ENCODE peak calls at places on chromosomes 1 and 21, in ten cellular contexts. E is cardiac muscle cell, H is body of pancreas, F is fibroblast of lung, M is thoracic aorta, G is heart right ventricle, D is mucosa of descending colon, R is left lung, A is heart left ventricle, U is fibroblast of mammary gland. L is an unnamed sample.

GRCh38 chr1:82269466-82269865 is 468.7 kb downstream of the ADGRL2 start:
- DNase-seq in E (no peak), H (no peak), F (peak), M (no peak), G (no peak), D (no peak), R (no peak), A (no peak), U (peak), L (no peak)

GRCh38 chr1:109268431-109269211 is 14.3 kb downstream of the PSRC1 start:
- DNase-seq in E (no peak), H (no peak), F (no peak), M (no peak), G (no peak), D (no peak), R (peak), A (peak), U (no peak), L (no peak)

GRCh38 chr1:10045480-10046355 is 13.0 kb downstream of the UBE4B start:
- DNase-seq in E (no peak), H (peak), F (peak), M (no peak), G (no peak), D (no peak), R (no peak), A (no peak), U (peak), L (no peak)

GRCh38 chr1:43507296-43508295 is 23.1 kb upstream of the PTPRF start:
- DNase-seq in E (no peak), H (no peak), F (no peak), M (no peak), G (no peak), D (no peak), R (no peak), A (no peak), U (no peak), L (no peak)

GRCh38 chr1:86395771-86396502 is at the start of gene ODF2L:
- DNase-seq in E (peak), H (peak), F (peak), M (peak), G (peak), D (peak), R (peak), A (peak), U (peak), L (peak)

GRCh38 chr1:19835573-19835972 is 20.5 kb upstream of the RNF186 start:
- DNase-seq in E (no peak), H (no peak), F (no peak), M (no peak), G (no peak), D (no peak), R (no peak), A (no peak), U (no peak), L (no peak)

GRCh38 chr1:175221548-175222175 is 29.1 kb upstream of the KIAA0040 start:
- DNase-seq in E (peak), H (peak), F (peak), M (no peak), G (peak), D (peak), R (no peak), A (peak), U (no peak), L (no peak)

GRCh38 chr21:15653710-15654109 is 76.1 kb upstream of the USP25 start:
- DNase-seq in E (no peak), H (no peak), F (no peak), M (no peak), G (no peak), D (no peak), R (no peak), A (no peak), U (no peak), L (no peak)

GRCh38 chr1:240706150-240706904 is 94.4 kb upstream of the GREM2 start:
- DNase-seq in E (no peak), H (no peak), F (peak), M (no peak), G (no peak), D (no peak), R (no peak), A (no peak), U (peak), L (no peak)

GRCh38 chr1:94707321-94708298 is 112.5 kb upstream of the SLC44A3 start:
- DNase-seq in E (no peak), H (peak), F (peak), M (no peak), G (peak), D (no peak), R (no peak), A (peak), U (peak), L (no peak)

GRCh38 chr1:168379110-168379860 is 98.6 kb downstream of the TBX19 start:
- DNase-seq in E (no peak), H (no peak), F (no peak), M (no peak), G (no peak), D (no peak), R (no peak), A (no peak), U (peak), L (no peak)

GRCh38 chr1:23325393-23325792 is 18.7 kb downstream of the HNRNPR start:
- DNase-seq in E (no peak), H (no peak), F (no peak), M (no peak), G (no peak), D (no peak), R (no peak), A (no peak), U (no peak), L (no peak)

GRCh38 chr1:47627016-47627415 is 189.2 kb downstream of the FOXD2 start:
- DNase-seq in E (no peak), H (no peak), F (no peak), M (no peak), G (no peak), D (no peak), R (no peak), A (no peak), U (no peak), L (no peak)

GRCh38 chr1:29318724-29319123 is 82.4 kb downstream of the PTPRU start:
- DNase-seq in E (no peak), H (no peak), F (no peak), M (no peak), G (no peak), D (no peak), R (peak), A (no peak), U (no peak), L (no peak)

GRCh38 chr1:174740248-174740990 is 259.3 kb upstream of the CACYBP start:
- DNase-seq in E (no peak), H (no peak), F (peak), M (no peak), G (no peak), D (no peak), R (no peak), A (no peak), U (peak), L (peak)

GRCh38 chr1:76494807-76495206 is 372.5 kb upstream of the ST6GALNAC5 start:
- DNase-seq in E (no peak), H (no peak), F (peak), M (no peak), G (no peak), D (no peak), R (no peak), A (no peak), U (peak), L (peak)

GRCh38 chr1:181314959-181315358 is 168.4 kb upstream of the CACNA1E start:
- DNase-seq in E (no peak), H (no peak), F (no peak), M (no peak), G (no peak), D (no peak), R (no peak), A (no peak), U (no peak), L (no peak)

GRCh38 chr1:194024659-194025058 is 838.2 kb upstream of the B3GALT2 start:
- DNase-seq in E (peak), H (no peak), F (peak), M (no peak), G (no peak), D (no peak), R (no peak), A (no peak), U (peak), L (no peak)

GRCh38 chr1:110235839-110236682 is 25.9 kb downstream of the KCNC4 start:
- DNase-seq in E (no peak), H (peak), F (peak), M (no peak), G (no peak), D (no peak), R (no peak), A (no peak), U (peak), L (peak)

GRCh38 chr1:212699104-212699838 is 369 bp downstream of the BATF3 start:
- DNase-seq in E (peak), H (peak), F (peak), M (peak), G (no peak), D (peak), R (peak), A (peak), U (peak), L (peak)

GRCh38 chr1:231626535-231626950 is at the start of gene DISC1:
- DNase-seq in E (peak), H (peak), F (peak), M (peak), G (peak), D (peak), R (peak), A (peak), U (peak), L (peak)

GRCh38 chr1:26824735-26825134 is 1.8 kb upstream of the ZDHHC18 start:
- DNase-seq in E (no peak), H (no peak), F (no peak), M (no peak), G (no peak), D (peak), R (no peak), A (no peak), U (no peak), L (no peak)

GRCh38 chr1:26814893-26815292 is 11.6 kb upstream of the ZDHHC18 start:
- DNase-seq in E (no peak), H (no peak), F (no peak), M (no peak), G (no peak), D (no peak), R (no peak), A (no peak), U (no peak), L (no peak)

GRCh38 chr1:26822737-26823395 is 3.6 kb upstream of the ZDHHC18 start:
- DNase-seq in E (no peak), H (no peak), F (no peak), M (no peak), G (no peak), D (no peak), R (no peak), A (no peak), U (no peak), L (no peak)

GRCh38 chr1:26826261-26827201 is at the start of gene ZDHHC18:
- DNase-seq in E (peak), H (peak), F (peak), M (no peak), G (peak), D (peak), R (peak), A (peak), U (peak), L (peak)

GRCh38 chr1:26820784-26821269 is 5.7 kb upstream of the ZDHHC18 start:
- DNase-seq in E (no peak), H (peak), F (no peak), M (no peak), G (no peak), D (peak), R (no peak), A (no peak), U (no peak), L (peak)
- TF ChIP-seq CTCF in E (peak), H (no peak), F (no peak), M (no peak), G (no peak), D (no peak), R (peak), A (peak), U (no peak), L (peak)

DNA sequence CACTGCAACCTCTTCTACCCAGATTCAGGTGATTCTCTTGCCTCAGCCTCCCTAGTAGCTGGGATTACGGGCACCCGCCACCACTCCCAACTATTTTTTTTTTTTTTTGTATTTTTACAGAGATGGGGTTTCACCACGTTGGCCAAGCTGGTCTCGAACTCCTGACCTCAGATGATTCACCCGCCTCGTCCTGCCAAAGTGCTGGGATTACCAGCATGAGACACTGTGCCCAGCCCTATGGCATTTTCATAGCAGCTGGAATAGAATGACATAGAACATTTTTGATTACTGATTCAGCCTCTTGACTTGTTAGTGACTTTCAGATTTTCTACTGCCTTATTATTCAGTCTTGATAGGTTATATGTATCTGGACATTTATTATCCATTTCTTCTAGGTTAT is 1046.2 kb downstream of the AMY1C start:
- DNase-seq in E (no peak), H (no peak), F (no peak), M (no peak), G (no peak), D (no peak), R (no peak), A (no peak), U (no peak), L (no peak)
- H3K4me3 ChIP-seq in E (no peak), H (no peak), F (no peak), M (no peak), G (no peak), D (no peak), R (no peak), A (no peak), U (no peak), L (no peak)

GRCh38 chr1:2801535-2802291 is at the start of gene TTC34:
- DNase-seq in E (no peak), H (peak), F (peak), M (no peak), G (no peak), D (peak), R (peak), A (peak), U (no peak), L (peak)
- TF ChIP-seq CTCF in E (no peak), H (no peak), F (no peak), M (no peak), G (peak), D (no peak), R (no peak), A (peak), U (peak), L (peak)

DNA sequence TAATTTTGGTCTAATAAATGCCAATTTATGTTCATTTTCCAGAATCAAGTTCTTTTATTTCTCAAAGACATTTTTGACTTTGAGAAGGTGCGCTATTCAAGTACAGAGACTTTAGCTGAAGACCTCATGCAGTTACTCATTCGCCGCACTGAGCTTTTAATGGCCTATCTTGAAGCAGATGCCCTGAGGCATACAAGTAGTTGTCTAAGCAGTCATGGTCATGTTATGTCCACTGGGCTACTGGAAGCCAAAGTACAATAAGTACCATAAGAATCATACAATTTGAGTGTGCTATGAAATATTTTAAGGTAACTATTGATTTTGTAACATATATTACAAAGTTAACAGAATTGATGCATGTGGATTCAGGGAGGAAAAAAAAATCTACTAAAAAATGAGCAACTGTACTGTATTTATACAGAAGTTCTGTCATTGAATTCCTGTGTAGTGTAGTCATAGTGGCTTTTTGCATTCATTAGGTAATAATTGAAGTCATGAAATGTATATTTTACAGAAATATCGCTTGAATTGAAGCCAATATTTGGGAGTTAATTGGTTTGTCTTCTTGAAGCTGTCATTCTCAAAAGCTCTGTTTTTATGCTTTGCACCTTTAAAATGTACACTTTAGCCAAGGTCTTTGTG is 13.5 kb upstream of the NEXN start:
- DNase-seq in E (no peak), H (no peak), F (peak), M (no peak), G (no peak), D (no peak), R (no peak), A (no peak), U (peak), L (no peak)
- H3K4me3 ChIP-seq in E (no peak), H (no peak), F (no peak), M (no peak), G (no peak), D (no peak), R (no peak), A (no peak), U (no peak), L (no peak)

GRCh38 chr1:75330633-75331032 is 196.4 kb downstream of the LHX8 start:
- DNase-seq in E (no peak), H (no peak), F (no peak), M (no peak), G (no peak), D (no peak), R (no peak), A (no peak), U (no peak), L (no peak)

GRCh38 chr1:75327395-75327794 is 193.2 kb downstream of the LHX8 start:
- DNase-seq in E (no peak), H (no peak), F (no peak), M (no peak), G (no peak), D (no peak), R (no peak), A (no peak), U (no peak), L (no peak)

DNA sequence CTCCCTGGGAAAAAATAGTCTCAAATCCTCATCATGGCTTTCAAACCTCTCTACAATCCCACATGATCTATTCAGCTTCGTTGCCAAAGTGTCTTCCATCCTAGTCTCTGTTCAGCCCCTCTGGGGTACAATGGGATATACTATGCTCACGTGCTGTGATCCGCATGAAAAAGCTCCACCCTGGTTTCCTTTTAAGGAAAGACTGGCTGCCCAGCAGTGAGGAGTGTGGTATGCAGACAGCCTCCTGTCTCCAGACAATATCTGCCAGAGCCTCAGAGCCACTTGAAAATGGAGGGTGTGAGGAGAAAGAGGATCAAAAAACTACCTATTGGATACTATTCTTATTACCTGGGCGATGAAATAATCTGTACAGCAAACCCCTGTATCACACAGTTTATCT is 194.5 kb downstream of the LHX8 start:
- DNase-seq in E (no peak), H (no peak), F (no peak), M (no peak), G (no peak), D (no peak), R (no peak), A (no peak), U (no peak), L (no peak)
- TF ChIP-seq CTCF in E (no peak), H (no peak), F (no peak), M (no peak), G (no peak), D (no peak), R (no peak), A (no peak), U (no peak), L (no peak)

GRCh38 chr1:58574816-58575215 is 2.2 kb downstream of the TACSTD2 start:
- DNase-seq in E (no peak), H (no peak), F (no peak), M (no peak), G (no peak), D (no peak), R (no peak), A (no peak), U (no peak), L (no peak)
- H3K4me3 ChIP-seq in E (no peak), H (no peak), F (no peak), M (no peak), G (no peak), D (no peak), R (peak), A (no peak), U (no peak), L (no peak)

GRCh38 chr1:153417136-153417888 is 992 bp downstream of the S100A7A start:
- DNase-seq in E (no peak), H (no peak), F (no peak), M (no peak), G (no peak), D (no peak), R (no peak), A (no peak), U (no peak), L (no peak)
- TF ChIP-seq CTCF in E (no peak), H (no peak), F (no peak), M (no peak), G (no peak), D (no peak), R (no peak), A (no peak), U (no peak), L (no peak)

GRCh38 chr1:90837420-90837819 is 120.3 kb upstream of the BARHL2 start:
- DNase-seq in E (no peak), H (no peak), F (no peak), M (no peak), G (no peak), D (no peak), R (no peak), A (no peak), U (no peak), L (no peak)

GRCh38 chr1:90835172-90835660 is 118.1 kb upstream of the BARHL2 start:
- DNase-seq in E (peak), H (no peak), F (no peak), M (no peak), G (no peak), D (no peak), R (no peak), A (no peak), U (no peak), L (no peak)

GRCh38 chr1:90836345-90836679 is 119.2 kb upstream of the BARHL2 start:
- DNase-seq in E (no peak), H (no peak), F (no peak), M (no peak), G (no peak), D (no peak), R (no peak), A (no peak), U (no peak), L (no peak)

GRCh38 chr1:90834354-90835171 is 117.5 kb upstream of the BARHL2 start:
- DNase-seq in E (no peak), H (no peak), F (peak), M (no peak), G (no peak), D (no peak), R (no peak), A (no peak), U (no peak), L (no peak)

DNA sequence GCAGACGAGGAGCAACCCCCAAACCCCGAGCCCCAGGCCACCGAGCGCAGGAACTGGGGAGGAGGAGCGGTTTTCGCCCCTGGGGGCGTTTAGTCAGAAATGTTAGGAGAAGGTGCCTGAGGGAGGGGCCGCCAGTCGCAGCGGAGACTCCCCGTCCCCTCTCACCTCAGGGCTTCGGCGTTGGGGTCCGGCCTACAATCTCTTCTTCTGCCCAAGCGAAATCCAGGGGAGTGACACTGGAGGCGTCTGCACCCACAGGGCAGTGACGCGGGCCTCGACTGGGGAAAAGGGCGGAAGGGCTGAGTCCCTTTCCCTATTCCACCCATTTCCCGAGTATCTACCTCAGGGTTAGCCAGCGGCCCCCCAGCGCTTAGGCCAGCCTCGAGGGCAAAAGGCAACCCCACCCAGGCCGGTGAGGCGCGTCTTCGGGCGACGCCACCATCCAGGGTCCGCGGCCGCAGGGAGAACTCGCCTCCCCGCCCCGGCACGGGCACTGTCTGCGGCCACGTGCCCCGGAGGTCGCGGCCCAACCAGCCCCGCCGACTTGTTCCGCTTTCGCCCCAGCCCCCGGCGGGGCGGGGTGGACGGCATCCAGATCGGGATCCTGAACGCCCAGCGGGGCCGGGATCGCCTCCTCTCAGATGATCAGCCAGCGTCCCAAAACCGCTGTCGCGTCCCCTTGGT is 118.7 kb upstream of the BARHL2 start:
- DNase-seq in E (no peak), H (no peak), F (no peak), M (no peak), G (peak), D (peak), R (peak), A (peak), U (no peak), L (no peak)
- H3K4me3 ChIP-seq in E (peak), H (no peak), F (no peak), M (peak), G (peak), D (no peak), R (peak), A (peak), U (peak), L (no peak)

GRCh38 chr1:39204441-39205081 is at the start of gene MACF1:
- DNase-seq in E (peak), H (peak), F (peak), M (peak), G (peak), D (peak), R (no peak), A (peak), U (peak), L (peak)
- TF ChIP-seq CTCF in E (peak), H (no peak), F (peak), M (peak), G (peak), D (no peak), R (peak), A (peak), U (peak), L (no peak)

L was measured in GM12865.